ENCODE peak calls at places on chromosomes 12 and 14, in ten cellular contexts. A is upper lobe of left lung, V is fibroblast of lung, N is adrenal gland, D is astrocyte, S is mucosa of descending colon, B is SK-N-SH, W is right cardiac atrium, K is neural progenitor cell, L is GM23248. X is an unnamed sample. For H3K9me3, the result is how much of the 10 kb centered on the place peaks cover.

GRCh38 chr12:31518680-31519227 is 72.2 kb downstream of the DENND5B start:
- DNase-seq in W (peak), S (no peak), A (no peak), V (peak), D (peak), K (peak), B (peak), L (peak), N (peak), X (no peak)

GRCh38 chr14:71659165-71659564 is 273.1 kb upstream of the RGS6 start:
- DNase-seq in D (peak), V (peak), L (peak), B (no peak), K (no peak), S (no peak), N (no peak), A (no peak), W (no peak), X (no peak)

GRCh38 chr12:48980389-48980952 is 2.3 kb downstream of the WNT1 start:
- DNase-seq in W (no peak), D (no peak), A (peak), V (no peak), K (peak), B (peak), S (peak), N (no peak), L (no peak), X (no peak)

GRCh38 chr12:14845350-14845750 is 2.0 kb upstream of the ART4 start:
- DNase-seq in B (peak), K (peak), D (peak), W (no peak), L (peak), S (no peak), A (no peak), N (peak), V (peak), X (peak)

GRCh38 chr12:91422811-91423210 is 240.2 kb upstream of the DCN start:
- DNase-seq in S (no peak), L (no peak), D (no peak), A (no peak), N (no peak), V (no peak), B (no peak), K (no peak), W (no peak), X (no peak)

GRCh38 chr14:89589400-89590128 is 172.5 kb upstream of the FOXN3 start:
- DNase-seq in V (no peak), W (no peak), S (no peak), L (no peak), A (no peak), D (no peak), B (no peak), K (no peak), N (no peak), X (no peak)

GRCh38 chr14:102917469-102918211 is 4.8 kb upstream of the AMN start:
- DNase-seq in W (peak), B (peak), S (peak), L (peak), K (peak), D (no peak), N (peak), V (peak), A (peak), X (peak)

GRCh38 chr12:48758186-48758585 is 30.7 kb downstream of the ADCY6 start:
- DNase-seq in V (no peak), N (no peak), A (no peak), L (no peak), D (no peak), S (no peak), B (no peak), W (no peak), K (no peak), X (no peak)

GRCh38 chr14:90061849-90062794 is at the start of gene KCNK13:
- DNase-seq in N (no peak), B (peak), V (no peak), S (peak), A (peak), W (peak), K (peak), D (no peak), L (peak), X (no peak)

GRCh38 chr12:98464155-98464554 is 51.2 kb upstream of the TMPO start:
- DNase-seq in S (no peak), D (peak), L (peak), W (no peak), N (no peak), A (no peak), B (no peak), V (peak), K (no peak), X (no peak)

GRCh38 chr12:11861155-11861863 is 209.4 kb upstream of the BCL2L14 start:
- DNase-seq in V (no peak), W (no peak), B (peak), K (peak), L (no peak), S (no peak), A (no peak), N (no peak), D (no peak), X (no peak)

GRCh38 chr12:70120970-70121369 is 122.3 kb upstream of the CNOT2 start:
- DNase-seq in K (no peak), A (no peak), N (no peak), B (peak), V (no peak), W (no peak), S (no peak), D (no peak), L (no peak), X (no peak)

GRCh38 chr12:55899035-55899434 is 28.7 kb downstream of the PYM1 start:
- DNase-seq in V (peak), W (no peak), B (no peak), N (no peak), S (no peak), D (peak), K (no peak), L (peak), A (no peak), X (no peak)

GRCh38 chr12:1692221-1692620 is 1.4 kb downstream of the ADIPOR2 start:
- DNase-seq in K (no peak), B (no peak), S (no peak), N (no peak), L (no peak), D (no peak), A (no peak), V (no peak), W (no peak), X (no peak)

GRCh38 chr14:103808403-103809001 is 38.9 kb downstream of the PPP1R13B start:
- DNase-seq in A (no peak), K (peak), B (peak), V (peak), S (peak), L (peak), D (peak), W (peak), N (peak), X (peak)

GRCh38 chr12:95767703-95768102 is 22.9 kb downstream of the NTN4 start:
- DNase-seq in V (peak), W (no peak), K (no peak), L (peak), N (no peak), B (no peak), S (no peak), D (no peak), A (no peak), X (no peak)

GRCh38 chr14:41830679-41831078 is 224.0 kb downstream of the LRFN5 start:
- DNase-seq in V (peak), K (no peak), S (peak), B (no peak), N (no peak), L (peak), W (peak), A (no peak), D (peak), X (no peak)

GRCh38 chr14:104593710-104594121 is 10.9 kb downstream of the TMEM179 start:
- DNase-seq in B (peak), L (no peak), S (peak), W (no peak), D (no peak), K (no peak), N (no peak), A (peak), V (no peak), X (no peak)

GRCh38 chr12:89351489-89352241 is 636 bp downstream of the DUSP6 start:
- DNase-seq in W (peak), S (peak), D (peak), K (no peak), L (peak), N (peak), A (peak), B (peak), V (peak), X (no peak)

GRCh38 chr12:119334459-119335170 is at the start of gene CCDC60:
- DNase-seq in S (peak), V (no peak), W (no peak), L (no peak), B (no peak), N (no peak), D (no peak), A (peak), K (peak), X (no peak)

GRCh38 chr14:71607056-71607455 is 325.2 kb upstream of the RGS6 start:
- DNase-seq in B (no peak), N (no peak), A (no peak), L (no peak), K (no peak), D (no peak), V (no peak), S (no peak), W (no peak), X (no peak)

GRCh38 chr12:116146386-116146785 is 131.1 kb downstream of the MED13L start:
- DNase-seq in L (no peak), V (no peak), D (no peak), S (no peak), A (no peak), N (no peak), B (no peak), W (no peak), K (no peak), X (no peak)

GRCh38 chr14:59918824-59919581 is 941 bp upstream of the LRRC9 start:
- DNase-seq in A (no peak), D (peak), S (peak), N (peak), V (peak), K (peak), L (peak), B (peak), W (peak), X (no peak)

GRCh38 chr12:5796171-5797091 is 148.6 kb downstream of the ANO2 start:
- DNase-seq in L (peak), V (no peak), W (peak), B (peak), S (peak), A (peak), N (no peak), D (no peak), K (peak), X (no peak)

GRCh38 chr12:65327207-65328076 is 49.0 kb downstream of the MSRB3 start:
- DNase-seq in S (no peak), B (no peak), L (peak), A (no peak), D (peak), W (no peak), N (no peak), K (no peak), V (peak), X (no peak)

GRCh38 chr12:18747960-18748359 is 10.0 kb downstream of the CAPZA3 start:
- DNase-seq in D (peak), L (peak), N (no peak), A (no peak), S (no peak), V (peak), B (no peak), K (no peak), W (no peak), X (no peak)

GRCh38 chr12:168201-168600 is 45.8 kb downstream of the SLC6A12 start:
- DNase-seq in W (no peak), L (no peak), D (no peak), B (no peak), N (no peak), K (no peak), S (no peak), A (no peak), V (no peak), X (no peak)

GRCh38 chr12:85191-85666 is 18.7 kb downstream of the IQSEC3 start:
- DNase-seq in D (no peak), A (no peak), V (no peak), B (no peak), W (no peak), S (no peak), N (no peak), L (no peak), K (no peak), X (no peak)

GRCh38 chr12:130807309-130807708 is 31.7 kb downstream of the STX2 start:
- DNase-seq in B (no peak), L (no peak), K (no peak), W (no peak), N (no peak), D (no peak), S (no peak), A (peak), V (no peak), X (no peak)

GRCh38 chr12:130803707-130804106 is 35.3 kb downstream of the STX2 start:
- DNase-seq in K (no peak), W (no peak), A (no peak), L (peak), D (peak), S (no peak), B (no peak), N (no peak), V (peak), X (no peak)

GRCh38 chr12:130804216-130804615 is 34.8 kb downstream of the STX2 start:
- DNase-seq in V (peak), D (peak), S (no peak), W (no peak), A (no peak), B (no peak), L (no peak), N (peak), K (no peak), X (no peak)

GRCh38 chr12:130806574-130806973 is 32.5 kb downstream of the STX2 start:
- DNase-seq in S (no peak), K (no peak), B (no peak), L (no peak), A (no peak), N (peak), V (no peak), D (no peak), W (no peak), X (no peak)

GRCh38 chr12:130805635-130806034 is 33.4 kb downstream of the STX2 start:
- DNase-seq in B (no peak), S (no peak), V (no peak), A (no peak), D (no peak), W (no peak), L (no peak), N (no peak), K (no peak), X (no peak)
- H3K9me3 ChIP-seq in B (under half), S (under half), V (under half), A (under half), D (under half), W (under half), L (under half), N (under half), K (under half), X (under half)

DNA sequence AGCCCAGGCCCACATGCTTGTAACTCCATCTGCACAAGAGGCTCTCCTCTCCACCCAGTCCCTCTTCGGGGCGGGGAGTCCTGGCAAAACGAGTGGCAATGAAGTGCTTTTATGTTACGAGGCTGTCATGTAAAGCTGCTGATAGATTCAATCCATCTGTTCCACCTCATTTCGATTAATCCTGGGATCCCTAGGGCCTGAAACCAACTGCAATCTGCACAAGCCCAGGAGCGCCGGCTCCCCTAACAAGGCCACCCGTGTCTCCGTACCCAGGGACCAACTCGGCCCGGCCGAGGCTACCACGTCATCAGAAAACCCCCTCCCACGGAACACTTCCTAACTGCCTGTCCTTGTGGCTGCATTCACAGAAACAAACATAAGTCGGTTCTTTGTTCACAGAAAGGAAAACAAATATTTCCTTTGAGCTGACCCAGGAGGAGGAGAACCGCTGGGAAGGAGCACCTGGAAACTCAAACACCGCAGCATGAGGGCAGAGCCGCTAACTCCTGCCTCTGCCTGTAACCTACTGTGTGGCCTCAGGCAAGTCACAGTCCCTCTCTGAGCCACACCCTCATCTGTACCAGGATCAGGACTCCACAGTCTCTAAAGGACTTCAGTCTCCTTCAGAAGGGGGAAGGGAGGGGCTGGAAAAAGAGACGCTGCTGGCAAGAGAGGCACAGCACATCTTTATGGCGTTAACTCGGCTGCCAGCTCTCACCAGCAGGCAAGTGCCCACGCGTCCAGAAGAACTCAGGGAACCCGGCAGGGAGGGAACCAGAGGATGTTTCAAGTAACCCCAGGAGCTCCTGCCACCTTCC is 47.8 kb downstream of the CCDC88C start:
- DNase-seq in N (no peak), S (no peak), D (no peak), B (no peak), A (no peak), K (no peak), V (peak), W (no peak), L (peak), X (no peak)
- H3K4me3 ChIP-seq in N (no peak), S (no peak), D (no peak), B (no peak), A (peak), K (no peak), V (no peak), W (no peak), L (no peak), X (no peak)

GRCh38 chr14:36519431-36520321 is at the start of gene NKX2-1:
- DNase-seq in V (no peak), L (no peak), D (no peak), S (peak), A (peak), W (no peak), K (peak), B (peak), N (no peak), X (no peak)

GRCh38 chr14:36517242-36518030 is 2.6 kb downstream of the NKX2-1 start:
- DNase-seq in B (peak), D (no peak), V (no peak), W (no peak), N (no peak), S (no peak), A (peak), L (no peak), K (peak), X (no peak)

GRCh38 chr14:36518586-36519430 is 1.2 kb downstream of the NKX2-1 start:
- DNase-seq in K (peak), N (no peak), L (no peak), D (no peak), B (peak), W (no peak), S (peak), V (no peak), A (peak), X (no peak)

GRCh38 chr14:36516719-36517241 is 3.3 kb downstream of the NKX2-1 start:
- DNase-seq in W (no peak), K (no peak), N (no peak), S (no peak), V (no peak), A (peak), D (no peak), B (peak), L (no peak), X (no peak)

DNA sequence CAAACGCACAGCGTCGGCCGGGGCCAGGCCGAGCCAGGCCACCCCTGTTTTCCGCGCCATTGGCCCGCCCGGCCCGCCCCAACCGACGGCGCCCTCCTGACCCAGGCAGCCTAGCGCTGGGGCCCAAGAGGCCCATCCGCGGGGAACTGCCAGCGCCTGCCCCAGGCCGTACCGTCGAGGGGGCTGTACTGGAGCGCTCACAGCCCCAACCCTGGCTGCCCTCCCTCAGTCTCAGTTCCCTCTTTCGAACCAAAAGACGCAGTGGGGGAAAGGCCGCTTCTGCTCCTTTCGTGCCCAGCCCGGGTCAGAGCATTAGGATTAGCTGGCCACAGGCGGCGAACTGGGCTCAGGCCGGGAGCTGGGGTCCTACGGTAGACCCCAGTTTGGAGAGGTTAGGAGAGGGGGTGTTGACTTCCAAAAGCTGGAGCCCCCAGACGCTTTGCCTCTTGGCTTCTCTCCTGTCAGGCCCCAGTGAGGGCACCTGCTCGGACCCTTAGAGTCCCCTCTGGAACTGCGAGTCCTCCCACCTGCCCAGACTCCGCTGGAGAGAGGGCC is 1.9 kb downstream of the NKX2-1 start:
- DNase-seq in B (peak), W (no peak), S (no peak), D (no peak), L (no peak), A (no peak), N (no peak), V (no peak), K (peak), X (no peak)
- H3K9me3 ChIP-seq in B (under half), W (under half), S (under half), D (under half), L (under half), A (under half), N (under half), V (under half), K (under half), X (under half)

DNA sequence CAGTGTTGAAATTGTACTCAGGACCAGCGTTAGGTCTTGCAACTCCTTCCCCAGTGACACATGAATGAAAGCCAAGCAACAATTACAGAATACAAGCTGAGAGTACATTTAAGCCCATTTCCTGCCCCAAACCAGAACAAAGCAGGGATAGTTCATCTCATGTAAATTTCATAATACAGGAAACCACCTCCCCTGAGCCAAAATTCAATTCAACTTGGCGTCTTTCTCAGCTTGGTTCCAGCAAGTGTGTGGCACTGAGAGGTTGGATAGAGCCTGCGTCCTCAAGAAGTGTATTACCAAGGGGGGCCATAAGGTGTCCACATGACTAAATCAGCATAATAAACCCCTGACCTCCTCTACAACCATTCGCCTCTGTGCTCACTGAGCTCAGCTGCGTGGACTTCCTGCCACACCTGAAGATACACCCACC is 278.9 kb upstream of the CRY1 start:
- DNase-seq in K (no peak), S (no peak), N (no peak), V (no peak), B (no peak), L (peak), W (no peak), A (no peak), D (peak), X (no peak)
- H3K4me3 ChIP-seq in K (no peak), S (no peak), N (no peak), V (no peak), B (no peak), L (no peak), W (no peak), A (no peak), D (no peak), X (no peak)

X was measured in right atrium auricular region.